ENCODE peak calls at places on chromosomes 16 and 17, in six cellular contexts. L is BE2C; Q is A549; U is activated CD8-positive, alpha-beta T cell treated with anti-CD3 and anti-CD28 coated beads for 36 hours; Z is lower leg skin; H is nephron progenitor cell. T is an unnamed sample.
A peak's percentile ranks its signal among the peaks of the same experiment; 100 is the strongest.

GRCh38 chr16:70656712-70657263 is 10.4 kb downstream of the IL34 start:
- DNase-seq in L (no peak), Q (no peak), U (no peak), Z (no peak), H (no peak), T (no peak)

GRCh38 chr16:376817-377418 is 4.9 kb downstream of the PGAP6 start:
- DNase-seq in L (peak; percentile 11), Q (no peak), U (no peak), Z (no peak), H (no peak), T (no peak)

GRCh38 chr16:17038415-17038814 is 432.3 kb downstream of the XYLT1 start:
- DNase-seq in L (no peak), Q (no peak), U (no peak), Z (no peak), H (no peak), T (no peak)

GRCh38 chr17:13702266-13702665 is 100.5 kb upstream of the HS3ST3A1 start:
- DNase-seq in L (no peak), Q (no peak), U (no peak), Z (no peak), H (no peak), T (no peak)

GRCh38 chr17:29620271-29620670 is 2.4 kb downstream of the CORO6 start:
- DNase-seq in L (no peak), Q (peak; percentile 57), U (no peak), Z (no peak), H (no peak), T (no peak)

GRCh38 chr17:50203589-50204345 is 2.3 kb upstream of the COL1A1 start:
- DNase-seq in L (no peak), Q (no peak), U (no peak), Z (no peak), H (no peak), T (no peak)

GRCh38 chr17:41615454-41615853 is 2.9 kb upstream of the KRT16 start:
- DNase-seq in L (no peak), Q (peak; percentile 58), U (no peak), Z (no peak), H (no peak), T (no peak)

GRCh38 chr17:40345161-40346034 is 19.1 kb downstream of the GJD3 start:
- DNase-seq in L (peak; percentile 38), Q (peak; percentile 72), U (no peak), Z (peak; percentile 94), H (peak; percentile 77), T (peak; percentile 75)

GRCh38 chr17:6756425-6757012 is 673 bp downstream of the XAF1 start:
- DNase-seq in L (no peak), Q (no peak), U (no peak), Z (no peak), H (no peak), T (no peak)

GRCh38 chr17:7177210-7177953 is 1.8 kb downstream of the ASGR1 start:
- DNase-seq in L (peak; percentile 63), Q (peak; percentile 72), U (peak; percentile 75), Z (peak; percentile 89), H (peak; percentile 88), T (peak; percentile 88)

GRCh38 chr16:65004570-65004969 is 117.3 kb downstream of the CDH11 start:
- DNase-seq in L (no peak), Q (no peak), U (no peak), Z (no peak), H (no peak), T (no peak)

GRCh38 chr17:2064980-2065785 is 10.3 kb downstream of the HIC1 start:
- DNase-seq in L (peak; percentile 52), Q (peak; percentile 59), U (peak; percentile 89), Z (no peak), H (no peak), T (no peak)

GRCh38 chr17:19979917-19980770 is 2.5 kb upstream of the AKAP10 start:
- DNase-seq in L (no peak), Q (no peak), U (no peak), Z (peak; percentile 82), H (no peak), T (peak; percentile 33)

DNA sequence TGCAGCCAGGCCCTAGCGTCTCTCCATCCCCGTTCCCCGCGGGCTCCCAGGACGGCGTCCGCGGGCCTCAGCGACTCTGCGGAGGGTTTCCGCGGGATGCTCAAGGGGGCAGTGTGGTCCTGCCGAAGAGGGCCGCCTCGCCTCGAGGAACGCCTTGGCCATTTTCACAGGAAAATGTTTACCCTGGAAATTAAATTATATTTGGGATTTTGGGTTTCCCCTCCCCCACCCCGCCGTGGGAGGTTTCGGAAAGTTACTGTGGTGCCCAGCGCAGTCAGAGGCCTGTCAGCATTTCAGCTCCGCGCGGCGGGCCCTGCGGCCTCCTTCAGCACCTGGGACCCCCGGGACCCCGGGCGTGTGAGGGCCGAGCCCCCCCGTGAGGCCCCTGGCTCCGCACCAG is 94.5 kb downstream of the PCTP start:
- DNase-seq in L (peak; percentile 74), Q (peak; percentile 13), U (peak; percentile 26), Z (peak; percentile 88), H (peak; percentile 78), T (peak; percentile 44)
- TF ChIP-seq CTCF in L (peak; percentile 74), Q (peak; percentile 36), U (peak; percentile 46), Z (no peak), H (peak; percentile 70), T (no peak)

GRCh38 chr16:84712801-84713775 is 13.3 kb downstream of the USP10 start:
- DNase-seq in L (no peak), Q (no peak), U (no peak), Z (peak; percentile 34), H (no peak), T (no peak)
- TF ChIP-seq CTCF in L (no peak), Q (no peak), U (no peak), Z (no peak), H (no peak), T (no peak)

GRCh38 chr16:57517397-57518367 is 18.7 kb downstream of the CCDC102A start:
- DNase-seq in L (no peak), Q (no peak), U (no peak), Z (no peak), H (no peak), T (no peak)

GRCh38 chr16:57519796-57520360 is 16.5 kb downstream of the CCDC102A start:
- DNase-seq in L (peak; percentile 91), Q (peak; percentile 68), U (peak; percentile 90), Z (peak; percentile 94), H (peak; percentile 88), T (peak; percentile 65)

GRCh38 chr16:57516773-57517172 is 19.6 kb downstream of the CCDC102A start:
- DNase-seq in L (no peak), Q (no peak), U (no peak), Z (no peak), H (no peak), T (no peak)

GRCh38 chr16:57518922-57519321 is 17.4 kb downstream of the CCDC102A start:
- DNase-seq in L (no peak), Q (no peak), U (no peak), Z (no peak), H (no peak), T (no peak)

DNA sequence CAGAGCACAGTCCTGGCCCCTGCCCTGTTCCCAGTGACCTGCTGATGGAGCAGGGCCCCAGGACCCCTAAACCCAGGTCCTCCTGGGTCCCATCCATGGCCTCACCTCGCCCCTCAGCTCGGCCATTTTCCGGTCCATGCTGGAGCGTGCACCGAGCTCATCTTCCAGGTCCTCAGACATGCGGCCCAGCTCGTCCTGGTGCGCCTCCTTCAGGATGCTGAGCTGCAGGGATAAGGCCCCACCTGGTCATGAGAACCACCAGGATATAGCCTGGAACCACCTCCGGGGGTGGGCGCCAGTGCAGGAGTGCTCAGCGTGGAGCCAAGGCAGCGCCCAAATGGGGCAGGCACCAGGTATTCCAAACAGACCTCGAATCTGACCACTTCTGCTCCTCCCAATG is 17.9 kb downstream of the CCDC102A start:
- DNase-seq in L (peak; percentile 51), Q (no peak), U (no peak), Z (no peak), H (no peak), T (no peak)
- TF ChIP-seq CTCF in L (peak; percentile 38), Q (no peak), U (no peak), Z (no peak), H (no peak), T (no peak)

GRCh38 chr17:72113751-72114150 is 7.1 kb upstream of the SOX9 start:
- DNase-seq in L (no peak), Q (no peak), U (no peak), Z (no peak), H (no peak), T (no peak)
- TF ChIP-seq CTCF in L (no peak), Q (no peak), U (no peak), Z (no peak), H (no peak), T (no peak)

GRCh38 chr16:50677351-50677750 is 3.8 kb downstream of the SNX20 start:
- DNase-seq in L (no peak), Q (no peak), U (no peak), Z (no peak), H (no peak), T (no peak)
- TF ChIP-seq CTCF in L (peak; percentile 25), Q (peak; percentile 10), U (peak; percentile 82), Z (no peak), H (peak; percentile 40), T (peak; percentile 30)